ENCODE peak calls at places on chromosome 21, in eight cellular contexts. V, E, W, C, T, N, J and I are unnamed samples.

GRCh38 chr21:38979271-38980196 is 173.8 kb downstream of the ETS2 start:
- DNase-seq in V (no peak), E (peak; percentile 39), W (no peak), C (no peak), T (no peak), N (no peak), J (peak; percentile 62), I (peak; percentile 50)

GRCh38 chr21:45818904-45819285 is 162.7 kb upstream of the COL6A1 start:
- DNase-seq in V (no peak), E (peak; percentile 65), W (peak; percentile 91), C (no peak), T (peak; percentile 61), N (no peak), J (peak; percentile 68), I (peak; percentile 17)

GRCh38 chr21:36974851-36975192 is 8.4 kb upstream of the HLCS start:
- DNase-seq in V (no peak), E (no peak), W (no peak), C (no peak), T (no peak), N (no peak), J (no peak), I (no peak)

GRCh38 chr21:41610042-41610839 is 102.3 kb upstream of the TMPRSS2 start:
- DNase-seq in V (no peak), E (peak; percentile 75), W (peak; percentile 56), C (peak; percentile 61), T (no peak), N (peak; percentile 55), J (no peak), I (peak; percentile 63)

GRCh38 chr21:35351434-35351833 is 302.3 kb upstream of the RUNX1 start:
- DNase-seq in V (no peak), E (no peak), W (no peak), C (no peak), T (no peak), N (no peak), J (no peak), I (no peak)

GRCh38 chr21:38097789-38098188 is 159.0 kb upstream of the KCNJ15 start:
- DNase-seq in V (no peak), E (no peak), W (no peak), C (no peak), T (no peak), N (no peak), J (no peak), I (no peak)

GRCh38 chr21:29149771-29150425 is 19.5 kb downstream of the MAP3K7CL start:
- DNase-seq in V (no peak), E (peak; percentile 42), W (peak; percentile 54), C (no peak), T (no peak), N (no peak), J (no peak), I (peak; percentile 62)

GRCh38 chr21:35438643-35439404 is 389.7 kb upstream of the RUNX1 start:
- DNase-seq in V (no peak), E (peak; percentile 23), W (no peak), C (peak; percentile 60), T (no peak), N (no peak), J (no peak), I (peak; percentile 60)

GRCh38 chr21:17343055-17343454 is 169.8 kb upstream of the CXADR start:
- DNase-seq in V (no peak), E (peak; percentile 7), W (peak; percentile 13), C (peak; percentile 71), T (peak; percentile 11), N (no peak), J (no peak), I (peak; percentile 8)

GRCh38 chr21:35257413-35257812 is 208.3 kb upstream of the RUNX1 start:
- DNase-seq in V (no peak), E (peak; percentile 95), W (peak; percentile 94), C (no peak), T (peak; percentile 77), N (peak; percentile 42), J (peak; percentile 73), I (peak; percentile 96)

GRCh38 chr21:19878133-19878532 is 1120.1 kb upstream of the NCAM2 start:
- DNase-seq in V (no peak), E (no peak), W (no peak), C (no peak), T (no peak), N (no peak), J (no peak), I (no peak)

GRCh38 chr21:46550511-46550941 is 54.4 kb downstream of the S100B start:
- DNase-seq in V (no peak), E (no peak), W (no peak), C (no peak), T (no peak), N (no peak), J (no peak), I (no peak)

GRCh38 chr21:40846566-40847411 is at the start of gene DSCAM:
- DNase-seq in V (no peak), E (no peak), W (no peak), C (no peak), T (no peak), N (no peak), J (no peak), I (peak; percentile 20)

GRCh38 chr21:36699026-36699545 is at the start of gene SIM2:
- DNase-seq in V (no peak), E (peak; percentile 25), W (no peak), C (no peak), T (no peak), N (no peak), J (no peak), I (peak; percentile 13)

GRCh38 chr21:45870851-45871615 is 110.5 kb upstream of the COL6A1 start:
- DNase-seq in V (no peak), E (no peak), W (no peak), C (no peak), T (no peak), N (no peak), J (no peak), I (no peak)

GRCh38 chr21:39046236-39046911 is 136.9 kb downstream of the PSMG1 start:
- DNase-seq in V (peak; percentile 64), E (no peak), W (no peak), C (no peak), T (no peak), N (no peak), J (no peak), I (peak; percentile 77)

GRCh38 chr21:45830720-45831366 is 150.7 kb upstream of the COL6A1 start:
- DNase-seq in V (no peak), E (no peak), W (no peak), C (no peak), T (no peak), N (no peak), J (no peak), I (no peak)

GRCh38 chr21:41729701-41730368 is 37.0 kb downstream of the RIPK4 start:
- DNase-seq in V (no peak), E (no peak), W (no peak), C (no peak), T (no peak), N (no peak), J (no peak), I (peak; percentile 44)

DNA sequence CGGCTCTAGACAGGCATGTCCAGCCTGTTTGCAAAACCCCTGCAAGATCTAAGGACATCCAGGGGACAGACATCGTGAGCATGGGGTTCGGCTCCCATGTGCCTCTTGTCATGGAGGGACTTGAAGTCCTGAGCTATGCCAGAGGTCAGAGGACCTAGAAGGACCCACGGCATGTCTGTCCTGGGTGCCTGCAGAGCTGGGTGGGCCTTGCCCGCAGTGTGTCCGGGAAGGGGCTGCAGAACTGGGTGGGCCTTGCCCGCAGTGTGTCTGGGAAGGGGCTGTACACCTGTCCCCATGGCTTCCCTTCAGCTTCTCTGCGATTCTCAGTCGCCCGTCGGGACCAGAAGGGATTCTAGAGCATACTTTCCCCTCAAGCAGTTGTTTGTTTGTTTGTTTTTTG is 20.0 kb upstream of the TRAPPC10 start:
- DNase-seq in V (no peak), E (no peak), W (no peak), C (no peak), T (no peak), N (no peak), J (no peak), I (no peak)
- H3K4me3 ChIP-seq in V (no peak overlapping the region), E (no peak overlapping the region), W (no peak overlapping the region), C (no peak overlapping the region), T (no peak overlapping the region), N (no peak overlapping the region), J (no peak overlapping the region), I (no peak overlapping the region)

GRCh38 chr21:31538821-31539220 is 120.7 kb upstream of the SOD1 start:
- DNase-seq in V (no peak), E (no peak), W (no peak), C (no peak), T (no peak), N (no peak), J (no peak), I (no peak)

GRCh38 chr21:31545036-31545435 is 114.5 kb upstream of the SOD1 start:
- DNase-seq in V (no peak), E (no peak), W (no peak), C (no peak), T (no peak), N (no peak), J (no peak), I (no peak)

GRCh38 chr21:31537872-31538576 is 121.5 kb upstream of the SOD1 start:
- DNase-seq in V (no peak), E (no peak), W (no peak), C (no peak), T (no peak), N (no peak), J (no peak), I (no peak)

GRCh38 chr21:31546402-31547155 is 112.9 kb upstream of the SOD1 start:
- DNase-seq in V (no peak), E (peak; percentile 41), W (no peak), C (no peak), T (no peak), N (no peak), J (no peak), I (no peak)

DNA sequence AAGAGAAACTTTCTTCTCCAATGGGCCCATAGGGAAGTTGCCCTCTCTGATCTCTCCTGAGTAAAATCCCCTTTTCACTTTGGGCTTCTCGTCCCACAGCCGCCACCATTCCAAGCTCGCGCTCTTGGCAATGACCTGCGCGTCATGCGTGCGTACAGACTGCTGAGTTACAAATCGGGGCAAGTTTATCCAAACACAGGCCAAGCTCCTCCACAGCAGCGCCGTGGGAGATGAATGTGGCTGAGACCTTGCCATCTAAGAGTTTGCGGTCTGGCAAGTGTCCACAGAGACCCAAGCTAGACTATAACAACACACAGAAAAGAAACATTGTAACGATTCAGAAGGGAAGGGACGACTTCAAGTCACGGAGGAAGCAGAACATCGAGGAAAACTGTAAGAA is 116.3 kb upstream of the SOD1 start:
- DNase-seq in V (no peak), E (peak; percentile 38), W (peak; percentile 93), C (no peak), T (no peak), N (no peak), J (peak; percentile 37), I (no peak)
- H3K4me3 ChIP-seq in V (no peak overlapping the region), E (no peak overlapping the region), W (no peak overlapping the region), C (no peak overlapping the region), T (no peak overlapping the region), N (no peak overlapping the region), J (no peak overlapping the region), I (no peak overlapping the region)

GRCh38 chr21:43774163-43774562 is 1.9 kb downstream of the CSTB start:
- DNase-seq in V (no peak), E (no peak), W (no peak), C (no peak), T (no peak), N (no peak), J (no peak), I (no peak)
- H3K4me3 ChIP-seq in V (no peak overlapping the region), E (no peak overlapping the region), W (no peak overlapping the region), C (no peak overlapping the region), T (no peak overlapping the region), N (peak overlapping the region; percentile 21), J (no peak overlapping the region), I (no peak overlapping the region)

GRCh38 chr21:24424786-24425185 is 1182.5 kb downstream of the MRPL39 start:
- DNase-seq in V (no peak), E (no peak), W (no peak), C (no peak), T (no peak), N (no peak), J (no peak), I (no peak)

GRCh38 chr21:24428539-24429186 is 1178.6 kb downstream of the MRPL39 start:
- DNase-seq in V (no peak), E (no peak), W (no peak), C (peak; percentile 55), T (no peak), N (no peak), J (no peak), I (no peak)
- H3K4me3 ChIP-seq in V (peak overlapping the region; percentile 61), E (no peak overlapping the region), W (no peak overlapping the region), C (peak overlapping the region; percentile 68), T (no peak overlapping the region), N (peak overlapping the region; percentile 37), J (no peak overlapping the region), I (no peak overlapping the region)